ENCODE peak calls at places on chromosome 20, in six cellular contexts. One of them, this sample, is unnamed.

GRCh38 chr20:61916318-61916891 is 149.3 kb downstream of the TAF4 start:
- DNase-seq in brain microvascular endothelial cell: no peak
- DNase-seq in NCI-H2081: no peak
- DNase-seq in GDM1: no peak
- DNase-seq in stimulated activated naive B cell treated with anti-CD40 and anti-IgM and Interleukin-4, amounts not matched to agents 10 μg/mL and 1 μg/mL and 100 μg/mL, for 72 hours: no peak
- DNase-seq in NCI-H510A treated with DMSO at 0.1 percent for 48 hours: no peak
- DNase-seq in this sample: no peak

GRCh38 chr20:6140947-6141346 is 18.1 kb upstream of the FERMT1 start:
- DNase-seq in brain microvascular endothelial cell: no peak
- DNase-seq in NCI-H2081: no peak
- DNase-seq in GDM1: no peak
- DNase-seq in stimulated activated naive B cell treated with anti-CD40 and anti-IgM and Interleukin-4, amounts not matched to agents 10 μg/mL and 1 μg/mL and 100 μg/mL, for 72 hours: no peak
- DNase-seq in NCI-H510A treated with DMSO at 0.1 percent for 48 hours: no peak
- DNase-seq in this sample: no peak

GRCh38 chr20:19435820-19436219 is 223.4 kb downstream of the SLC24A3 start:
- DNase-seq in brain microvascular endothelial cell: no peak
- DNase-seq in NCI-H2081: no peak
- DNase-seq in GDM1: no peak
- DNase-seq in stimulated activated naive B cell treated with anti-CD40 and anti-IgM and Interleukin-4, amounts not matched to agents 10 μg/mL and 1 μg/mL and 100 μg/mL, for 72 hours: no peak
- DNase-seq in NCI-H510A treated with DMSO at 0.1 percent for 48 hours: no peak
- DNase-seq in this sample: no peak

GRCh38 chr20:49591217-49591865 is 23.4 kb upstream of the PTGIS start:
- DNase-seq in brain microvascular endothelial cell: peak
- DNase-seq in NCI-H2081: no peak
- DNase-seq in GDM1: no peak
- DNase-seq in stimulated activated naive B cell treated with anti-CD40 and anti-IgM and Interleukin-4, amounts not matched to agents 10 μg/mL and 1 μg/mL and 100 μg/mL, for 72 hours: no peak
- DNase-seq in NCI-H510A treated with DMSO at 0.1 percent for 48 hours: no peak
- DNase-seq in this sample: no peak

GRCh38 chr20:17893480-17893879 is 75.1 kb downstream of the SNX5 start:
- DNase-seq in brain microvascular endothelial cell: no peak
- DNase-seq in NCI-H2081: no peak
- DNase-seq in GDM1: no peak
- DNase-seq in stimulated activated naive B cell treated with anti-CD40 and anti-IgM and Interleukin-4, amounts not matched to agents 10 μg/mL and 1 μg/mL and 100 μg/mL, for 72 hours: no peak
- DNase-seq in NCI-H510A treated with DMSO at 0.1 percent for 48 hours: no peak
- DNase-seq in this sample: no peak

GRCh38 chr20:58519940-58520712 is 4.9 kb upstream of the APCDD1L start:
- DNase-seq in brain microvascular endothelial cell: no peak
- DNase-seq in NCI-H2081: no peak
- DNase-seq in GDM1: no peak
- DNase-seq in stimulated activated naive B cell treated with anti-CD40 and anti-IgM and Interleukin-4, amounts not matched to agents 10 μg/mL and 1 μg/mL and 100 μg/mL, for 72 hours: no peak
- DNase-seq in NCI-H510A treated with DMSO at 0.1 percent for 48 hours: no peak
- DNase-seq in this sample: no peak

GRCh38 chr20:36941403-36941835 is 10.1 kb downstream of the SAMHD1 start:
- DNase-seq in brain microvascular endothelial cell: no peak
- DNase-seq in NCI-H2081: no peak
- DNase-seq in GDM1: no peak
- DNase-seq in stimulated activated naive B cell treated with anti-CD40 and anti-IgM and Interleukin-4, amounts not matched to agents 10 μg/mL and 1 μg/mL and 100 μg/mL, for 72 hours: no peak
- DNase-seq in NCI-H510A treated with DMSO at 0.1 percent for 48 hours: no peak
- DNase-seq in this sample: no peak

GRCh38 chr20:62766716-62767115 is 29.6 kb upstream of the MRGBP start:
- DNase-seq in brain microvascular endothelial cell: no peak
- DNase-seq in NCI-H2081: no peak
- DNase-seq in GDM1: no peak
- DNase-seq in stimulated activated naive B cell treated with anti-CD40 and anti-IgM and Interleukin-4, amounts not matched to agents 10 μg/mL and 1 μg/mL and 100 μg/mL, for 72 hours: no peak
- DNase-seq in NCI-H510A treated with DMSO at 0.1 percent for 48 hours: no peak
- DNase-seq in this sample: peak

GRCh38 chr20:43975096-43975768 is 60.6 kb downstream of the TOX2 start:
- DNase-seq in brain microvascular endothelial cell: peak
- DNase-seq in NCI-H2081: no peak
- DNase-seq in GDM1: no peak
- DNase-seq in stimulated activated naive B cell treated with anti-CD40 and anti-IgM and Interleukin-4, amounts not matched to agents 10 μg/mL and 1 μg/mL and 100 μg/mL, for 72 hours: no peak
- DNase-seq in NCI-H510A treated with DMSO at 0.1 percent for 48 hours: no peak
- DNase-seq in this sample: no peak

GRCh38 chr20:37958856-37959255 is 55.9 kb downstream of the VSTM2L start:
- DNase-seq in brain microvascular endothelial cell: no peak
- DNase-seq in NCI-H2081: no peak
- DNase-seq in GDM1: no peak
- DNase-seq in stimulated activated naive B cell treated with anti-CD40 and anti-IgM and Interleukin-4, amounts not matched to agents 10 μg/mL and 1 μg/mL and 100 μg/mL, for 72 hours: no peak
- DNase-seq in NCI-H510A treated with DMSO at 0.1 percent for 48 hours: no peak
- DNase-seq in this sample: no peak

GRCh38 chr20:998431-998830 is 3.7 kb downstream of the RSPO4 start:
- DNase-seq in brain microvascular endothelial cell: no peak
- DNase-seq in NCI-H2081: no peak
- DNase-seq in GDM1: no peak
- DNase-seq in stimulated activated naive B cell treated with anti-CD40 and anti-IgM and Interleukin-4, amounts not matched to agents 10 μg/mL and 1 μg/mL and 100 μg/mL, for 72 hours: no peak
- DNase-seq in NCI-H510A treated with DMSO at 0.1 percent for 48 hours: no peak
- DNase-seq in this sample: no peak

GRCh38 chr20:37240337-37241055 is 21.1 kb downstream of the GHRH start:
- DNase-seq in brain microvascular endothelial cell: no peak
- DNase-seq in NCI-H2081: peak
- DNase-seq in GDM1: no peak
- DNase-seq in stimulated activated naive B cell treated with anti-CD40 and anti-IgM and Interleukin-4, amounts not matched to agents 10 μg/mL and 1 μg/mL and 100 μg/mL, for 72 hours: no peak
- DNase-seq in NCI-H510A treated with DMSO at 0.1 percent for 48 hours: no peak
- DNase-seq in this sample: no peak

GRCh38 chr20:38123021-38123587 is 42.0 kb downstream of the TGM2 start:
- DNase-seq in brain microvascular endothelial cell: no peak
- DNase-seq in NCI-H2081: no peak
- DNase-seq in GDM1: no peak
- DNase-seq in stimulated activated naive B cell treated with anti-CD40 and anti-IgM and Interleukin-4, amounts not matched to agents 10 μg/mL and 1 μg/mL and 100 μg/mL, for 72 hours: no peak
- DNase-seq in NCI-H510A treated with DMSO at 0.1 percent for 48 hours: no peak
- DNase-seq in this sample: no peak

GRCh38 chr20:63031251-63032014 is 24.7 kb upstream of the BHLHE23 start:
- DNase-seq in brain microvascular endothelial cell: no peak
- DNase-seq in NCI-H2081: no peak
- DNase-seq in GDM1: no peak
- DNase-seq in stimulated activated naive B cell treated with anti-CD40 and anti-IgM and Interleukin-4, amounts not matched to agents 10 μg/mL and 1 μg/mL and 100 μg/mL, for 72 hours: no peak
- DNase-seq in NCI-H510A treated with DMSO at 0.1 percent for 48 hours: no peak
- DNase-seq in this sample: no peak

This sample was measured in retina.